ENCODE peak calls at places on chromosome 21, in four cellular contexts. One of them, this sample, is unnamed.

GRCh38 chr21:31161157-31161556 is 122.9 kb upstream of the KRTAP19-8 start:
- DNase-seq in fibroblast of the aortic adventitia: peak
- DNase-seq in suprapubic skin: no peak
- DNase-seq in psoas muscle: no peak
- DNase-seq in this sample: no peak

GRCh38 chr21:32597205-32597604 is 11.9 kb upstream of the TCP10L start:
- DNase-seq in fibroblast of the aortic adventitia: peak
- DNase-seq in suprapubic skin: no peak
- DNase-seq in psoas muscle: no peak
- DNase-seq in this sample: no peak

GRCh38 chr21:31330144-31330483 is 13.9 kb downstream of the TIAM1 start:
- DNase-seq in fibroblast of the aortic adventitia: no peak
- DNase-seq in suprapubic skin: no peak
- DNase-seq in psoas muscle: no peak
- DNase-seq in this sample: no peak

GRCh38 chr21:35323947-35324346 is 274.8 kb upstream of the RUNX1 start:
- DNase-seq in fibroblast of the aortic adventitia: peak
- DNase-seq in suprapubic skin: no peak
- DNase-seq in psoas muscle: no peak
- DNase-seq in this sample: no peak

GRCh38 chr21:38841472-38841871 is 35.7 kb downstream of the ETS2 start:
- DNase-seq in fibroblast of the aortic adventitia: no peak
- DNase-seq in suprapubic skin: no peak
- DNase-seq in psoas muscle: no peak
- DNase-seq in this sample: no peak

GRCh38 chr21:34545079-34545884 is 33.3 kb upstream of the KCNE1 start:
- DNase-seq in fibroblast of the aortic adventitia: peak
- DNase-seq in suprapubic skin: no peak
- DNase-seq in psoas muscle: no peak
- DNase-seq in this sample: peak

GRCh38 chr21:33478858-33479678 is 706 bp downstream of the TMEM50B start:
- DNase-seq in fibroblast of the aortic adventitia: peak
- DNase-seq in suprapubic skin: no peak
- DNase-seq in psoas muscle: peak
- DNase-seq in this sample: peak

GRCh38 chr21:35559128-35559831 is 501.0 kb downstream of the SETD4 start:
- DNase-seq in fibroblast of the aortic adventitia: peak
- DNase-seq in suprapubic skin: no peak
- DNase-seq in psoas muscle: no peak
- DNase-seq in this sample: no peak

GRCh38 chr21:44454747-44455523 is at the start of gene LRRC3:
- DNase-seq in fibroblast of the aortic adventitia: peak
- DNase-seq in suprapubic skin: peak
- DNase-seq in psoas muscle: peak
- DNase-seq in this sample: peak

GRCh38 chr21:45393021-45393420 is 11.9 kb upstream of the COL18A1 start:
- DNase-seq in fibroblast of the aortic adventitia: no peak
- DNase-seq in suprapubic skin: no peak
- DNase-seq in psoas muscle: peak
- DNase-seq in this sample: no peak

GRCh38 chr21:45809421-45809820 is 165.9 kb downstream of the PCBP3 start:
- DNase-seq in fibroblast of the aortic adventitia: no peak
- DNase-seq in suprapubic skin: peak
- DNase-seq in psoas muscle: no peak
- DNase-seq in this sample: no peak

GRCh38 chr21:32412998-32413504 is 545 bp downstream of the EVA1C start:
- DNase-seq in fibroblast of the aortic adventitia: peak
- DNase-seq in suprapubic skin: no peak
- DNase-seq in psoas muscle: peak
- DNase-seq in this sample: no peak

GRCh38 chr21:29403291-29403690 is 104.6 kb downstream of the BACH1 start:
- DNase-seq in fibroblast of the aortic adventitia: peak
- DNase-seq in suprapubic skin: no peak
- DNase-seq in psoas muscle: no peak
- DNase-seq in this sample: no peak

GRCh38 chr21:18759751-18760161 is 356.2 kb upstream of the TMPRSS15 start:
- DNase-seq in fibroblast of the aortic adventitia: no peak
- DNase-seq in suprapubic skin: no peak
- DNase-seq in psoas muscle: no peak
- DNase-seq in this sample: no peak

GRCh38 chr21:34974162-34974981 is 74.7 kb downstream of the RUNX1 start:
- DNase-seq in fibroblast of the aortic adventitia: no peak
- DNase-seq in suprapubic skin: no peak
- DNase-seq in psoas muscle: no peak
- DNase-seq in this sample: peak

GRCh38 chr21:46078322-46078981 is 19.5 kb upstream of the COL6A2 start:
- DNase-seq in fibroblast of the aortic adventitia: peak
- DNase-seq in suprapubic skin: peak
- DNase-seq in psoas muscle: peak
- DNase-seq in this sample: peak

GRCh38 chr21:44537930-44538911 is 1.8 kb downstream of the KRTAP10-1 start:
- DNase-seq in fibroblast of the aortic adventitia: no peak
- DNase-seq in suprapubic skin: peak
- DNase-seq in psoas muscle: no peak
- DNase-seq in this sample: no peak

GRCh38 chr21:31283025-31283424 is 61.0 kb downstream of the TIAM1 start:
- DNase-seq in fibroblast of the aortic adventitia: peak
- DNase-seq in suprapubic skin: no peak
- DNase-seq in psoas muscle: no peak
- DNase-seq in this sample: no peak

GRCh38 chr21:42373181-42373907 is 7.0 kb upstream of the TFF1 start:
- DNase-seq in fibroblast of the aortic adventitia: no peak
- DNase-seq in suprapubic skin: no peak
- DNase-seq in psoas muscle: no peak
- DNase-seq in this sample: no peak

GRCh38 chr21:42370894-42371654 is 4.7 kb upstream of the TFF1 start:
- DNase-seq in fibroblast of the aortic adventitia: no peak
- DNase-seq in suprapubic skin: no peak
- DNase-seq in psoas muscle: no peak
- DNase-seq in this sample: no peak

GRCh38 chr21:42366292-42367010 is at the start of gene TFF1:
- DNase-seq in fibroblast of the aortic adventitia: no peak
- DNase-seq in suprapubic skin: no peak
- DNase-seq in psoas muscle: no peak
- DNase-seq in this sample: no peak

GRCh38 chr21:42367379-42368165 is 1.2 kb upstream of the TFF1 start:
- DNase-seq in fibroblast of the aortic adventitia: no peak
- DNase-seq in suprapubic skin: no peak
- DNase-seq in psoas muscle: no peak
- DNase-seq in this sample: no peak

DNA sequence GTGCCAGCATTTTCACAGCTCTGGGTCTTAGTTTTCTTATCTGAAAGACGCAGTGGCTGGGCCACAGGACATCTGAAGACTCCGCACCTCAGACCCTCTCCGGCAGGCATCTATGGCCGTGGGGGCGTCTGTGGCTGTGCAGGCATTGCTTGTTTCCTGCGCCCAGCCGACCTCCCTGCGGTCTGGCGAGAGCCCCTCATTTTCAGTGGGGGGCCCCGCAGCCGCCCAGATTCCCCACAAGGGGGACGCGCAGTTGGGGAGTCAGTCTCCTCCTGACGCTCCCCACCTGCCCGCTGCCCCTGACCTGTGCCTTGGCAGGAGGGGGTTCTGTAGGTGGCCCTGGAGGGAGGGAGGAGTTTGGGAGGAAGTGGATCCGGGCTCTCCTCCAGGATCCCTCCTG is 3.5 kb upstream of the TFF1 start:
- DNase-seq in fibroblast of the aortic adventitia: no peak
- DNase-seq in suprapubic skin: no peak
- DNase-seq in psoas muscle: no peak
- DNase-seq in this sample: no peak
- TF ChIP-seq CTCF in fibroblast of the aortic adventitia: no peak
- TF ChIP-seq CTCF in suprapubic skin: no peak
- TF ChIP-seq CTCF in psoas muscle: no peak
- TF ChIP-seq CTCF in this sample: no peak

GRCh38 chr21:16074950-16075489 is 345.2 kb downstream of the USP25 start:
- DNase-seq in fibroblast of the aortic adventitia: no peak
- DNase-seq in suprapubic skin: no peak
- DNase-seq in psoas muscle: no peak
- DNase-seq in this sample: no peak

GRCh38 chr21:16072692-16073091 is 342.9 kb downstream of the USP25 start:
- DNase-seq in fibroblast of the aortic adventitia: peak
- DNase-seq in suprapubic skin: no peak
- DNase-seq in psoas muscle: no peak
- DNase-seq in this sample: no peak

GRCh38 chr21:16072176-16072575 is 342.4 kb downstream of the USP25 start:
- DNase-seq in fibroblast of the aortic adventitia: no peak
- DNase-seq in suprapubic skin: no peak
- DNase-seq in psoas muscle: no peak
- DNase-seq in this sample: no peak

GRCh38 chr21:16071761-16072160 is 342.0 kb downstream of the USP25 start:
- DNase-seq in fibroblast of the aortic adventitia: no peak
- DNase-seq in suprapubic skin: no peak
- DNase-seq in psoas muscle: no peak
- DNase-seq in this sample: no peak

DNA sequence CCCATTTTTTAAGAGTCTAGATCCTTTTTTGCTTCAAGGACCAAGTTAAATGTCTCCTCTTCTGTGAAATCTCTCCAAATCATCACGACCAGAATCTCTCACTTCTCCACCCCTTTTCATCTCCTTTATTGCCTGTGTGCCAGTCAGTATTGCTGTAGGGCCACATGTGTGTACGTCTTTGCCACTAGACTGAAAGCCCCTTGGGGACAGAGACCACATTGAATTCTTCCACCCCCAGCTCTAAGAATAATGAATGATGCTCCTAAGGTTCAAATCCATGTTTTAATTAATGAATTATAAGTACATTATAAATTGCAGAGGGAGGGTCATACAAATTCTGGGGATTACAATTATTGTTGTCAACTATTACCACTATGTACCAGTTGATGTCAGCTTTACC is 343.8 kb downstream of the USP25 start:
- DNase-seq in fibroblast of the aortic adventitia: no peak
- DNase-seq in suprapubic skin: no peak
- DNase-seq in psoas muscle: no peak
- DNase-seq in this sample: no peak
- TF ChIP-seq CTCF in fibroblast of the aortic adventitia: no peak
- TF ChIP-seq CTCF in suprapubic skin: no peak
- TF ChIP-seq CTCF in psoas muscle: no peak
- TF ChIP-seq CTCF in this sample: no peak

GRCh38 chr21:26834181-26834945 is 10.8 kb downstream of the ADAMTS1 start:
- DNase-seq in fibroblast of the aortic adventitia: peak
- DNase-seq in suprapubic skin: no peak
- DNase-seq in psoas muscle: no peak
- DNase-seq in this sample: no peak
- TF ChIP-seq CTCF in fibroblast of the aortic adventitia: peak
- TF ChIP-seq CTCF in suprapubic skin: no peak
- TF ChIP-seq CTCF in psoas muscle: peak
- TF ChIP-seq CTCF in this sample: no peak

GRCh38 chr21:43343095-43343991 is 83.6 kb downstream of the SIK1 start:
- DNase-seq in fibroblast of the aortic adventitia: no peak
- DNase-seq in suprapubic skin: no peak
- DNase-seq in psoas muscle: no peak
- DNase-seq in this sample: no peak
- TF ChIP-seq CTCF in fibroblast of the aortic adventitia: no peak
- TF ChIP-seq CTCF in suprapubic skin: no peak
- TF ChIP-seq CTCF in psoas muscle: no peak
- TF ChIP-seq CTCF in this sample: no peak

GRCh38 chr21:37369307-37369854 is 2.8 kb downstream of the DYRK1A start:
- DNase-seq in fibroblast of the aortic adventitia: no peak
- DNase-seq in suprapubic skin: no peak
- DNase-seq in psoas muscle: no peak
- DNase-seq in this sample: no peak
- TF ChIP-seq CTCF in fibroblast of the aortic adventitia: no peak
- TF ChIP-seq CTCF in suprapubic skin: no peak
- TF ChIP-seq CTCF in psoas muscle: no peak
- TF ChIP-seq CTCF in this sample: no peak

DNA sequence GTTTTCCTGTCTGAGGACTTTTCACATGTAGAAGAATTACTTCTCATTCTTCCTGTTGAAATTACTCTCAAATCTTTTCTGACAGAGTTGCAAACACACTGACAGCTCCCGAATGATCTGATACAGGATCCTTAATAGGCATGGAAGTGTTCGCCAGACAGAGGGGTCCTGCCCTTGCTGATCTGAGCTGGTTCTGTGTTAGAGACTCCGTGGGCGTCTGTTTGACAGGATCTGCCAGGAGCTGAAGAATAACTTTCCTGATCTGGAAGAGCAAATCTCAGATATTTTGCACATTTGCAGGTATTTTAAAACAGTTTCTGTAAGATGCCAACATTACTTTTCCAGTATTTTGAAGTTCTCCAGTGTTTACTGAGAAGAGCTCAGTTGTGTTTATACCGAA is 202.3 kb downstream of the DYRK1A start:
- DNase-seq in fibroblast of the aortic adventitia: no peak
- DNase-seq in suprapubic skin: no peak
- DNase-seq in psoas muscle: no peak
- DNase-seq in this sample: no peak
- TF ChIP-seq CTCF in fibroblast of the aortic adventitia: no peak
- TF ChIP-seq CTCF in suprapubic skin: no peak
- TF ChIP-seq CTCF in psoas muscle: no peak
- TF ChIP-seq CTCF in this sample: no peak

DNA sequence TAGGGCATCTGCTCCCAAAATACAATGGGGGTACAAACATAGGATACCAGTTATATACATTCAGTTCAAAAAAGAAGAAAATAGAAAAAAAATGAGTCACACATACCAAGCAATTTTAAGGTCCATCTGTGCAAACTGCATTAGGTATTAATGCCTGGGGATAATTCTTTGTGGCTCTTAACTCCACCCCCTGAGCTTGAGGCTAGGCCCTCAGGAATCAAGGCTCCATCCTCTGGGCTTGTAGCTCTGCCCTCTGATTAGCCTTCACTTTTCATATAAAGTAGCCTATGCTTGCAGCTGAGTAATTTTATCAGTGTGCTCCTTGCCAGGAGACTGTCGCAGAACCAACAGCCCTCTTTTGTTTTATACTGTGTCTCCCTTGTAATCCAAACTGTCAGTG is 69.9 kb upstream of the BACE2 start:
- DNase-seq in fibroblast of the aortic adventitia: no peak
- DNase-seq in suprapubic skin: no peak
- DNase-seq in psoas muscle: no peak
- DNase-seq in this sample: no peak
- TF ChIP-seq CTCF in fibroblast of the aortic adventitia: no peak
- TF ChIP-seq CTCF in suprapubic skin: no peak
- TF ChIP-seq CTCF in psoas muscle: no peak
- TF ChIP-seq CTCF in this sample: no peak

GRCh38 chr21:23574932-23575331 is 2032.3 kb downstream of the MRPL39 start:
- DNase-seq in fibroblast of the aortic adventitia: no peak
- DNase-seq in suprapubic skin: no peak
- DNase-seq in psoas muscle: no peak
- DNase-seq in this sample: no peak
- TF ChIP-seq CTCF in fibroblast of the aortic adventitia: no peak
- TF ChIP-seq CTCF in suprapubic skin: no peak
- TF ChIP-seq CTCF in psoas muscle: no peak
- TF ChIP-seq CTCF in this sample: no peak

GRCh38 chr21:40054403-40054802 is 187.2 kb downstream of the PCP4 start:
- DNase-seq in fibroblast of the aortic adventitia: no peak
- DNase-seq in suprapubic skin: no peak
- DNase-seq in psoas muscle: no peak
- DNase-seq in this sample: no peak

GRCh38 chr21:40051801-40052200 is 184.6 kb downstream of the PCP4 start:
- DNase-seq in fibroblast of the aortic adventitia: no peak
- DNase-seq in suprapubic skin: no peak
- DNase-seq in psoas muscle: no peak
- DNase-seq in this sample: no peak

GRCh38 chr21:40053007-40053406 is 185.8 kb downstream of the PCP4 start:
- DNase-seq in fibroblast of the aortic adventitia: no peak
- DNase-seq in suprapubic skin: no peak
- DNase-seq in psoas muscle: peak
- DNase-seq in this sample: no peak

GRCh38 chr21:40049959-40050290 is 182.7 kb downstream of the PCP4 start:
- DNase-seq in fibroblast of the aortic adventitia: no peak
- DNase-seq in suprapubic skin: no peak
- DNase-seq in psoas muscle: no peak
- DNase-seq in this sample: no peak

GRCh38 chr21:40052276-40052675 is 185.0 kb downstream of the PCP4 start:
- DNase-seq in fibroblast of the aortic adventitia: no peak
- DNase-seq in suprapubic skin: no peak
- DNase-seq in psoas muscle: no peak
- DNase-seq in this sample: no peak
- TF ChIP-seq CTCF in fibroblast of the aortic adventitia: no peak
- TF ChIP-seq CTCF in suprapubic skin: no peak
- TF ChIP-seq CTCF in psoas muscle: no peak
- TF ChIP-seq CTCF in this sample: no peak

This sample was measured in B cell.